ENCODE peak calls at places on chromosomes 6 and 20, in ten cellular contexts. C, B, A, D, X, Y, O, N, F and G are unnamed samples.

GRCh38 chr20:2103454-2104153 is 2.0 kb downstream of the STK35 start:
- DNase-seq in Y (no peak), A (no peak), C (no peak), O (no peak), F (no peak), D (no peak), B (no peak), N (no peak), X (no peak), G (no peak)

GRCh38 chr6:54286141-54286540 is 22.1 kb upstream of the TINAG start:
- DNase-seq in A (peak), B (no peak), Y (no peak), F (no peak), O (no peak), N (no peak), C (no peak), X (no peak), D (no peak), G (no peak)

GRCh38 chr6:118886641-118887040 is 7.3 kb upstream of the ASF1A start:
- DNase-seq in B (no peak), N (no peak), F (no peak), O (no peak), A (no peak), Y (no peak), C (no peak), D (no peak), X (no peak), G (peak)

GRCh38 chr20:60389441-60389840 is 431.2 kb downstream of the CDH26 start:
- DNase-seq in D (no peak), C (no peak), F (no peak), N (no peak), X (no peak), A (no peak), O (no peak), B (no peak), Y (no peak), G (no peak)

GRCh38 chr20:62350098-62350628 is 16.9 kb downstream of the LAMA5 start:
- DNase-seq in X (no peak), N (peak), O (peak), D (no peak), B (peak), F (no peak), Y (no peak), A (no peak), C (peak), G (peak)

GRCh38 chr6:52560462-52560861 is 16.4 kb downstream of the TRAM2 start:
- DNase-seq in X (no peak), A (no peak), N (no peak), O (no peak), D (no peak), F (no peak), C (no peak), Y (no peak), B (no peak), G (no peak)

GRCh38 chr6:166955865-166956443 is 396 bp downstream of the RNASET2 start:
- DNase-seq in A (no peak), C (peak), B (no peak), N (no peak), O (no peak), D (no peak), X (no peak), F (no peak), Y (no peak), G (peak)

GRCh38 chr6:40874495-40874894 is 164.5 kb downstream of the UNC5CL start:
- DNase-seq in B (peak), N (no peak), D (no peak), Y (no peak), A (no peak), X (no peak), F (no peak), O (no peak), C (no peak), G (no peak)

GRCh38 chr6:148999501-148999900 is 252.7 kb downstream of the UST start:
- DNase-seq in A (peak), O (no peak), X (no peak), D (no peak), B (no peak), N (no peak), C (no peak), Y (no peak), F (no peak), G (no peak)

GRCh38 chr6:29510202-29510601 is 22.4 kb upstream of the MAS1L start:
- DNase-seq in N (no peak), Y (no peak), F (no peak), X (no peak), A (no peak), B (peak), D (peak), O (no peak), C (peak), G (no peak)

GRCh38 chr6:74939309-74939708 is 266.5 kb downstream of the COL12A1 start:
- DNase-seq in N (no peak), Y (no peak), C (no peak), D (no peak), O (no peak), F (no peak), X (no peak), B (no peak), A (no peak), G (no peak)

GRCh38 chr6:126664271-126664670 is 324.4 kb downstream of the CENPW start:
- DNase-seq in D (no peak), X (no peak), C (no peak), O (no peak), B (no peak), A (no peak), Y (no peak), F (no peak), N (no peak), G (no peak)

GRCh38 chr20:38434310-38434741 is 802 bp downstream of the SNHG17 start:
- DNase-seq in A (no peak), D (no peak), Y (no peak), C (no peak), F (no peak), X (peak), O (no peak), B (peak), N (no peak), G (no peak)

GRCh38 chr6:45681860-45682488 is 304.2 kb upstream of the SUPT3H start:
- DNase-seq in Y (no peak), X (peak), C (no peak), N (peak), D (no peak), A (peak), F (no peak), O (no peak), B (no peak), G (no peak)